ENCODE peak calls at places on chromosomes 6 and 20, in five cellular contexts. P is dorsolateral prefrontal cortex, A is AG04450, L is left ventricle myocardium inferior, S is stomach. M is an unnamed sample.

GRCh38 chr6:113011803-113012202 is 664.7 kb downstream of the RFPL4B start:
- DNase-seq in S (no peak), A (no peak), L (no peak), P (no peak), M (no peak)

GRCh38 chr6:79215233-79215824 is 19.2 kb downstream of the HMGN3 start:
- DNase-seq in P (no peak), S (no peak), L (no peak), A (no peak), M (no peak)

GRCh38 chr6:119142051-119142450 is 63.6 kb upstream of the FAM184A start:
- DNase-seq in L (no peak), P (no peak), A (no peak), S (no peak), M (no peak)

GRCh38 chr6:51025082-51025777 is 206.6 kb downstream of the TFAP2B start:
- DNase-seq in S (no peak), A (no peak), L (no peak), P (no peak), M (peak; percentile 31)

GRCh38 chr6:13355043-13355945 is 27.0 kb upstream of the TBC1D7 start:
- DNase-seq in S (no peak), L (no peak), A (peak; percentile 95), P (no peak), M (peak; percentile 85)

GRCh38 chr20:52118233-52118632 is 73.3 kb downstream of the ZFP64 start:
- DNase-seq in L (no peak), A (no peak), P (no peak), S (no peak), M (no peak)

GRCh38 chr20:32908334-32909292 is 49.9 kb downstream of the EFCAB8 start:
- DNase-seq in L (no peak), P (peak; percentile 28), S (no peak), A (no peak), M (no peak)

GRCh38 chr6:116436586-116436985 is 24.6 kb upstream of the CALHM6 start:
- DNase-seq in L (no peak), S (no peak), A (no peak), P (no peak), M (no peak)

GRCh38 chr20:43389839-43390626 is 67.7 kb upstream of the SRSF6 start:
- DNase-seq in A (no peak), L (no peak), P (no peak), S (no peak), M (no peak)

GRCh38 chr20:3980260-3981131 is 34.9 kb downstream of the RNF24 start:
- DNase-seq in L (peak; percentile 22), A (peak; percentile 4), P (no peak), S (no peak), M (no peak)

GRCh38 chr6:111625511-111626331 is 20.0 kb upstream of the TRAF3IP2 start:
- DNase-seq in S (peak; percentile 50), A (no peak), L (no peak), P (peak; percentile 53), M (no peak)

GRCh38 chr6:43877021-43877420 is 107.0 kb downstream of the VEGFA start:
- DNase-seq in A (no peak), L (no peak), P (no peak), S (no peak), M (no peak)

GRCh38 chr20:6180531-6180930 is 57.7 kb upstream of the FERMT1 start:
- DNase-seq in P (no peak), L (no peak), S (no peak), A (no peak), M (no peak)

GRCh38 chr6:110043366-110043994 is 65.4 kb downstream of the GPR6 start:
- DNase-seq in S (no peak), P (no peak), L (no peak), A (no peak), M (no peak)

GRCh38 chr6:83341765-83342164 is 89.1 kb downstream of the ME1 start:
- DNase-seq in S (no peak), A (no peak), L (no peak), P (no peak), M (no peak)

GRCh38 chr6:45677381-45677992 is 299.8 kb upstream of the SUPT3H start:
- DNase-seq in P (no peak), L (peak; percentile 20), A (no peak), S (peak; percentile 59), M (no peak)

GRCh38 chr20:60630609-60631008 is 621.5 kb upstream of the CDH4 start:
- DNase-seq in L (no peak), S (no peak), P (no peak), A (no peak), M (no peak)

GRCh38 chr6:170497845-170498281 is 55.2 kb downstream of the PSMB1 start:
- DNase-seq in A (no peak), L (no peak), P (no peak), S (no peak), M (no peak)

GRCh38 chr6:7292856-7293255 is 20.1 kb downstream of the SSR1 start:
- DNase-seq in A (no peak), P (no peak), L (no peak), S (no peak), M (no peak)

GRCh38 chr6:28866342-28867077 is 57.3 kb downstream of the TRIM27 start:
- DNase-seq in A (no peak), S (peak; percentile 82), L (peak; percentile 62), P (peak; percentile 66), M (no peak)

GRCh38 chr6:36906539-36906938 is 20.8 kb downstream of the C6orf89 start:
- DNase-seq in P (no peak), S (peak; percentile 87), A (no peak), L (peak; percentile 78), M (no peak)

GRCh38 chr20:17500826-17501225 is 30.4 kb downstream of the BFSP1 start:
- DNase-seq in S (no peak), L (no peak), A (no peak), P (no peak), M (no peak)

GRCh38 chr6:31900917-31901414 is 920 bp downstream of the ZBTB12 start:
- DNase-seq in P (no peak), S (no peak), L (peak; percentile 28), A (no peak), M (no peak)

DNA sequence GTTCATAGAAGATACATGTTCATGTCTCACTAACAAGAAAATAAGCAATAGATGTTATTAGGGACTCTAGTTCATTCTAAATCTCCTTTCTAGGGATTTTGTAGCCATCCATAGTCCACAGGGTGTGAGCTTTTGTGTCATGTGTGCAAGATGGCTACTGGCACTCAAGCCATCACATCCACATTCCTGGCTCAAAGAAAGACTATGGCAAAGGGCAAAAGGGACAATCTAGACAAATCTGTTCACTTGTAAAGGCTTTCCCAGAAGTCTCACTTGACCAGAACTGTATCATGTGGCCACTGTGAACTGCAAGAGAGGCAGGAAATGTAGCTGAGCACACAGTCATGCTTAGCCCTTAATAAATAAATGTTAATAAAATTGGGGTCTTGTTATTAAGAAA is 212.6 kb upstream of the EXOC2 start:
- DNase-seq in P (no peak), A (no peak), S (no peak), L (no peak), M (no peak)
- H3K27ac ChIP-seq in P (no peak overlapping the region), A (no peak overlapping the region), S (no peak overlapping the region), L (no peak overlapping the region), M (no peak overlapping the region)

GRCh38 chr6:87213364-87213763 is 58.0 kb downstream of the ZNF292 start:
- DNase-seq in A (no peak), S (no peak), P (no peak), L (no peak), M (peak; percentile 51)

GRCh38 chr6:87212596-87212995 is 57.2 kb downstream of the ZNF292 start:
- DNase-seq in S (no peak), A (no peak), L (no peak), P (no peak), M (no peak)

GRCh38 chr6:87214831-87215230 is 59.5 kb downstream of the ZNF292 start:
- DNase-seq in P (no peak), L (no peak), S (no peak), A (no peak), M (no peak)

GRCh38 chr6:87209812-87210211 is 54.4 kb downstream of the ZNF292 start:
- DNase-seq in A (no peak), L (no peak), P (no peak), S (no peak), M (no peak)

GRCh38 chr6:87210979-87211378 is 55.6 kb downstream of the ZNF292 start:
- DNase-seq in P (no peak), S (no peak), A (no peak), L (no peak), M (no peak)
- H3K27ac ChIP-seq in P (no peak overlapping the region), S (no peak overlapping the region), A (no peak overlapping the region), L (no peak overlapping the region), M (no peak overlapping the region)

GRCh38 chr20:50130346-50130703 is 17.4 kb upstream of the UBE2V1 start:
- DNase-seq in A (no peak), S (no peak), P (no peak), L (no peak), M (no peak)
- H3K27ac ChIP-seq in A (peak overlapping the region; percentile 68), S (peak overlapping the region; percentile 63), P (no peak overlapping the region), L (peak overlapping the region; percentile 77), M (no peak overlapping the region)

GRCh38 chr20:62956387-62957135 is 4.1 kb downstream of the SLC17A9 start:
- DNase-seq in P (no peak), S (no peak), A (no peak), L (no peak), M (no peak)

GRCh38 chr20:62958388-62959100 is 6.0 kb downstream of the SLC17A9 start:
- DNase-seq in S (no peak), A (no peak), P (no peak), L (no peak), M (no peak)

GRCh38 chr20:62959101-62959971 is 6.8 kb downstream of the SLC17A9 start:
- DNase-seq in L (no peak), S (no peak), P (no peak), A (no peak), M (no peak)

GRCh38 chr20:62955519-62956386 is 3.2 kb downstream of the SLC17A9 start:
- DNase-seq in L (no peak), A (no peak), P (no peak), S (peak; percentile 76), M (no peak)

DNA sequence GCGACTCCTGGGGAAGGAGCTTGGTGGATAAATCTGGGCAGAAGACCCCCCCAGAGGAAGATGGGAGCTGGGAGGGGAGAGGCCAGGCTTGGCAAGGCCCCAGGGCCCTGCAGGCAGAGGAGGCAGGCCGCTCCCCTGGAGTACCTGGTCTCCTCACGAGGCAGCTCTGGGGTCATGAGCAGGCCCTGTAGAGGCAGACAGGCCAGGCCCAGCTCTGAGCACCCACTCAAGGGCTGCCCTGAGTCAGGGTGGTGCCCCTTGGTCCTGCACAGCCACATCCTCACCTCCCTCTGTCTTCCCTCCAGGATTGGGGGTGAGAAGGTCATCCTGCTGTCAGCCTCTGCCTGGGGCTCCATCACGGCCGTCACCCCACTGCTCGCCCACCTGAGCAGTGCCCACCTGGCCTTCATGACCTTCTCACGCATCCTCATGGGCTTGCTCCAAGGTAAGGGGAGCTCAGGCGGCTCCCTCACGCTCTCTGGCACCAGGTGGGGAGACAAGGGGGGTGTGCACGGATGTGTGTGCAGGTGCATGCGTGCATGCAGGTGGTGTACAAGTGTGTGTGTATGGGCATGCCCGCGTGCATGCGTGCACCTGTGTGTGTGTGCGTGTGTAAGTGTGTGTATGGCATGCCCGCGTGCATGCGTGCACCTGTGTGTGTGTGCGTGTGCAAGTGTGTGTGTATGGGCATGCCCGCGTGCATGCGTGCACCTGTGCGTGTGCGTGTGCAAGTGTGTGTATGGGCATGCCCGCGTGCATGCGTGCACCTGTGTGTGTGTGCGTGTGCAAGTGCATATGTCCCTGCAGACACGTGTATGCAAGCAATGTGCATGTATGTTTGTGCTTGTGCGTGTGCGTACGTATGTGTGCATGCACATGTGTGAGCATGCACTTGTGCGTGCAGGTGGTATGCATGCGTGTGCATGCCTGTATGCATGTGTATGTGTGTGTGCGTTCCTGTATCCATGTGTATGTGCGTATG is 4.9 kb downstream of the SLC17A9 start:
- DNase-seq in S (no peak), A (no peak), P (no peak), L (no peak), M (no peak)
- H3K27ac ChIP-seq in S (no peak overlapping the region), A (no peak overlapping the region), P (no peak overlapping the region), L (no peak overlapping the region), M (no peak overlapping the region)

M was measured in epithelial cell of prostate.